ENCODE peak calls at places on chromosomes 7 and 10, in six cellular contexts. T is IMR-90, Z is H9, Q is neuronal stem cell, S is mesenchymal stem cell, D is H1. Y is an unnamed sample.

GRCh38 chr7:29806131-29806792 is at the start of gene WIPF3:
- DNase-seq in T (no peak), Z (peak), Q (peak), S (peak), D (no peak), Y (peak)

GRCh38 chr7:22214000-22214399 is 143.0 kb downstream of the RAPGEF5 start:
- DNase-seq in T (no peak), Z (no peak), Q (no peak), S (no peak), D (no peak), Y (no peak)

GRCh38 chr10:5692476-5693358 is 8.1 kb downstream of the TASOR2 start:
- DNase-seq in T (peak), Z (peak), Q (peak), S (peak), D (peak), Y (peak)

GRCh38 chr10:89645742-89646172 is 715 bp upstream of the PANK1 start:
- DNase-seq in T (no peak), Z (no peak), Q (no peak), S (no peak), D (no peak), Y (no peak)

GRCh38 chr10:127145173-127145572 is 51.2 kb downstream of the INSYN2A start:
- DNase-seq in T (peak), Z (no peak), Q (no peak), S (peak), D (no peak), Y (no peak)

GRCh38 chr10:123009105-123009805 is 449 bp downstream of the ACADSB start:
- DNase-seq in T (no peak), Z (no peak), Q (peak), S (peak), D (no peak), Y (no peak)

GRCh38 chr7:157397751-157398691 is 61.2 kb downstream of the DNAJB6 start:
- DNase-seq in T (peak), Z (peak), Q (peak), S (peak), D (no peak), Y (peak)

GRCh38 chr7:25314094-25314708 is 85.9 kb upstream of the NPVF start:
- DNase-seq in T (no peak), Z (no peak), Q (no peak), S (no peak), D (no peak), Y (no peak)

GRCh38 chr10:21502371-21502765 is 23.1 kb downstream of the SKIDA1 start:
- DNase-seq in T (no peak), Z (no peak), Q (no peak), S (no peak), D (no peak), Y (no peak)

GRCh38 chr10:24848169-24848688 is 104.2 kb downstream of the PRTFDC1 start:
- DNase-seq in T (peak), Z (no peak), Q (no peak), S (no peak), D (no peak), Y (no peak)

DNA sequence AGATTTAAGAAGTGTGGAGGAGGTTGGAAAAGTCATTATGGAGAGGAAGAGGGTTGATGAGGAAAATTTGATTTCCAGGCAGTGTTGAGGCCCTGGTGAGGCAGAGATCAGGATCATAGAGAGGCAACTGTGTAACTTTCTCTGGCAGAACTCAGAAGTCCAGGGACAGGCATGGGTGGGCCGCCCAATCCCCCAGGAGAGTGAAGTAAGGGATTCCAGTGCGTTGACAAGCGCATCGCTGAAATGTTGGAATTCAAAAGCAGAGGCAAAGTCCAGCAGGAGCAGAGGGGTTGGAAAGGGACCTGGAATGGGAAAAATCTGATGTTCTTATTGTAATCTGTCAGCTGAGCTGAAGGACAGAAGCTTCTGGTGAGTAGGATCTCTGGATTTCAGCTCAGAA is 207.3 kb downstream of the FAM107B start:
- DNase-seq in T (no peak), Z (no peak), Q (no peak), S (no peak), D (no peak), Y (no peak)
- H3K27ac ChIP-seq in T (no peak), Z (no peak), Q (no peak), S (no peak), D (no peak), Y (no peak)

GRCh38 chr7:39459606-39460090 is 106.6 kb upstream of the YAE1 start:
- DNase-seq in T (no peak), Z (no peak), Q (no peak), S (no peak), D (no peak), Y (no peak)

GRCh38 chr7:39460486-39460885 is 105.7 kb upstream of the YAE1 start:
- DNase-seq in T (no peak), Z (no peak), Q (no peak), S (no peak), D (no peak), Y (no peak)

GRCh38 chr7:39461263-39461662 is 104.9 kb upstream of the YAE1 start:
- DNase-seq in T (no peak), Z (no peak), Q (no peak), S (peak), D (no peak), Y (no peak)

GRCh38 chr7:39453743-39454355 is 112.4 kb upstream of the YAE1 start:
- DNase-seq in T (peak), Z (peak), Q (peak), S (peak), D (peak), Y (peak)

DNA sequence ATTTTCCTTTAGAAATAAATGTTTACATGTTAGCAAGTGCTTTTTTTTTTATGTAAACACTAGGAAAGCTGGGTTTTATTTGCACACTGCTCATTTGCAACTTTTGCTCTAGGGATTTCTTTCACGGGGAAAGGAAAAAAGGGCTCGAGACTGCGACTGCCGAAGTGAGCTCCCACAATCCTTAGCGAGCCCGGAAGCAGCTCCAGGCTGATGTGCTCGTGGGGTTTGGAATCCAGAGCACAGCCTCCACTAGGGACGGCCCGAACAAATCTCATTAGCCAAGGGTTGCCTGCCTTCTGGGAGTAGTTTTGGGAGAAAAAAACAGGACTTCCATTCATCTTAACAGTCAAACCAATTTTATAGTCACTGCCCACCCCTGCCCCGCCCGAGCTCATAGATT is 107.9 kb upstream of the YAE1 start:
- DNase-seq in T (no peak), Z (no peak), Q (no peak), S (no peak), D (no peak), Y (peak)
- H2AFZ ChIP-seq in T (peak), Z (no peak), Q (no peak), S (no peak), D (no peak), Y (no peak)

GRCh38 chr10:78972160-78972946 is 96.4 kb upstream of the ZMIZ1 start:
- DNase-seq in T (peak), Z (peak), Q (peak), S (peak), D (no peak), Y (peak)
- H2BK120ac ChIP-seq in T (peak), Z (no peak), Q (peak), S (peak), D (no peak), Y (peak)

DNA sequence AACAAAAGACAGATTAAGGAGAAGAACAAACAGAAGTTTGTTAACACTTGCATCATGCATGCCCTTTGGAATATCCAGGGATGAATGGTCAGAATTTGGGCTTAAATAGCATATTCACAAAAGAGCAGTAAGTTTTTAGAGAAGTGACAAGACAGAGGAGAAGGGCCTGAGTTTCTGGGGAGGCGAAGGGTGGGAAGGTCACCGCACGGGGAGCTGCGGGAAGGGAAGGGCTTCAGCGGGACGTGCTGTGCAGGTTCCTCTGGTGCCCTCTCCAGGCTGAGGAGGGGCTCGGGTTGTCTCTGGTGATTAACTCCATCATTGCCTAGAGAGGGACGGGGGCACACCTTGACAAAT is 10.4 kb upstream of the ZNF22 start:
- DNase-seq in T (no peak), Z (peak), Q (peak), S (no peak), D (peak), Y (no peak)
- H3K27ac ChIP-seq in T (no peak), Z (no peak), Q (no peak), S (no peak), D (no peak), Y (no peak)

DNA sequence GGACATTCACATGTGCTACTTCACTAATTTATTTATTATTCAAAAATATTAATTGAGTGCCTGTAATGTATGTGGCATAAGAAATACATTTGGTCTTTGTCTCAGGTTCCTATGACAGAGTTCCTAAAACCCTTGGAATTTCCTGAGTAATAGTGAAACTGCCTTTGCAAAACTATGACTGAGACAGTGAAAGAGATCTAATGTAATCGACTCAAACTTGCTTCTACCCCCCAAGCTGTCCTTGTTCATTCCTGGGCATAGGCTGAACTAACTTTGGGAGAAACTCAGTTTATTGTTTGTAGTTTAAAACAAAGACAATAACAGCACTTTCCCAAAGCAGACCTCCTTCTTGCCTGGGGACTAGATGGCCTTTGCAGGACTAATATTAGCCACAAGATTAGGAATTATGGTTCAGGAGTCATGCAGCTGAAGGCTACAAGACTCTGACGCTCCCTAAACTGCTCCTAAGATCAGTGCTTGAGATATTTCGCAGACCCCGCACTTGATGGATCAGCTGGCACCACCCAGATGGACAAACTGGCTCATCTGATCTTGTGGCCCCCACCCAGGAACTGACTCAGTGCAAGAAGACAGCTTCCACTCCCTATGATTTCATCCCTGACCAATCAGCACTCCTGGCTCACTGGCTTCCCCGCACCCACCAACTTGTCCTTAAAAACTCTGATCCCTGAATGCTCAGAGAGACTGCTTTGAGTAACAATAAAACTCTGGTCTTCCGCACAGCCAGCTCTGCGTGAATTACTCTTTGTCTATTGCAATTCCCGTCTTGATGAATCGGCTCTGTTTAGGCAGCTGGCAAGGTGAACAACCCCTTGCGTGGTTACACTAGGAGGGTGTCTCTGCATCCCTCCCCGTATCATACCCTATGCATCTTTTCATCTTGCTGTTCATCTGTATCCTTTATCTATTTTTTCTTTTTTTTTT is 27.0 kb upstream of the NRBF2 start:
- DNase-seq in T (peak), Z (no peak), Q (no peak), S (peak), D (peak), Y (no peak)
- H2AFZ ChIP-seq in T (peak), Z (no peak), Q (peak), S (peak), D (peak), Y (no peak)

DNA sequence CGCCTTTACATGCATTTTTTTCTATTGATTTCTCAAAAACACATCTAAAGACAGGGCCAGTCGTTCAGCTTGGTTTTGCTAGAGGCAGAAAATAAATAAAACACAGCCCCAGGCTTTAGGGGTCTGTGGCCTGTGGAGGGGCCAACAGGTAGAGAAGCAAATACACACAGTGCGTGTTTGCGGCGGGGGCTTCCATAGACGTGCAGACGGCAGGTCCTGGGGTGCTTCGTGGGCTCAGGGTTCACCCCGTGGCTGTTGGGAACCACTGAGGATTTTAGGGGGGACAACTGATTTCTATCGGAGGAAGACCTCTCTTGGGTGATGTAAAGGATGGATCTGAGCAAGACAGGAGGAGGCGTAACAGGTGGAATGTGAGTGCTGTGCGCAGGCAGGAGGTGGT is 445.7 kb upstream of the FOXK1 start:
- DNase-seq in T (no peak), Z (no peak), Q (no peak), S (no peak), D (no peak), Y (no peak)
- H2BK120ac ChIP-seq in T (no peak), Z (no peak), Q (no peak), S (no peak), D (no peak), Y (no peak)